ENCODE peak calls at places on chromosomes 6 and 20, in seven cellular contexts. One of them, this sample, is unnamed.

GRCh38 chr6:160733045-160733646 is 31.1 kb downstream of the PLG start:
- DNase-seq in fibroblast of mammary gland: peak
- DNase-seq in stimulated activated CD4-positive, alpha-beta T cell treated with anti-CD3 and anti-CD28 coated beads, Interleukin-1b, Interleukin-23, amount 100 ng/mL, for 4 hours: no peak
- DNase-seq in hypothalamus: no peak
- DNase-seq in A549: peak
- DNase-seq in effector CD4-positive, alpha-beta T cell: no peak
- DNase-seq in GM10248: peak
- DNase-seq in this sample: peak

GRCh38 chr20:8764289-8764962 is 304.5 kb upstream of the PLCB4 start:
- DNase-seq in fibroblast of mammary gland: no peak
- DNase-seq in stimulated activated CD4-positive, alpha-beta T cell treated with anti-CD3 and anti-CD28 coated beads, Interleukin-1b, Interleukin-23, amount 100 ng/mL, for 4 hours: no peak
- DNase-seq in hypothalamus: no peak
- DNase-seq in A549: no peak
- DNase-seq in effector CD4-positive, alpha-beta T cell: no peak
- DNase-seq in GM10248: no peak
- DNase-seq in this sample: peak

GRCh38 chr20:18712116-18712515 is 101.5 kb upstream of the SCP2D1 start:
- DNase-seq in fibroblast of mammary gland: peak
- DNase-seq in stimulated activated CD4-positive, alpha-beta T cell treated with anti-CD3 and anti-CD28 coated beads, Interleukin-1b, Interleukin-23, amount 100 ng/mL, for 4 hours: no peak
- DNase-seq in hypothalamus: no peak
- DNase-seq in A549: no peak
- DNase-seq in effector CD4-positive, alpha-beta T cell: no peak
- DNase-seq in GM10248: no peak
- DNase-seq in this sample: no peak

GRCh38 chr20:20505554-20505953 is 137.7 kb downstream of the INSM1 start:
- DNase-seq in fibroblast of mammary gland: no peak
- DNase-seq in stimulated activated CD4-positive, alpha-beta T cell treated with anti-CD3 and anti-CD28 coated beads, Interleukin-1b, Interleukin-23, amount 100 ng/mL, for 4 hours: no peak
- DNase-seq in hypothalamus: no peak
- DNase-seq in A549: no peak
- DNase-seq in effector CD4-positive, alpha-beta T cell: no peak
- DNase-seq in GM10248: peak
- DNase-seq in this sample: no peak

GRCh38 chr20:55530763-55531162 is 474.6 kb downstream of the CBLN4 start:
- DNase-seq in fibroblast of mammary gland: no peak
- DNase-seq in stimulated activated CD4-positive, alpha-beta T cell treated with anti-CD3 and anti-CD28 coated beads, Interleukin-1b, Interleukin-23, amount 100 ng/mL, for 4 hours: no peak
- DNase-seq in hypothalamus: no peak
- DNase-seq in A549: no peak
- DNase-seq in effector CD4-positive, alpha-beta T cell: no peak
- DNase-seq in GM10248: no peak
- DNase-seq in this sample: no peak

GRCh38 chr20:2470051-2470431 is 548 bp downstream of the SNRPB start:
- DNase-seq in fibroblast of mammary gland: peak
- DNase-seq in stimulated activated CD4-positive, alpha-beta T cell treated with anti-CD3 and anti-CD28 coated beads, Interleukin-1b, Interleukin-23, amount 100 ng/mL, for 4 hours: peak
- DNase-seq in hypothalamus: no peak
- DNase-seq in A549: peak
- DNase-seq in effector CD4-positive, alpha-beta T cell: peak
- DNase-seq in GM10248: peak
- DNase-seq in this sample: peak

GRCh38 chr6:121522265-121522664 is 86.8 kb downstream of the GJA1 start:
- DNase-seq in fibroblast of mammary gland: peak
- DNase-seq in stimulated activated CD4-positive, alpha-beta T cell treated with anti-CD3 and anti-CD28 coated beads, Interleukin-1b, Interleukin-23, amount 100 ng/mL, for 4 hours: no peak
- DNase-seq in hypothalamus: no peak
- DNase-seq in A549: peak
- DNase-seq in effector CD4-positive, alpha-beta T cell: no peak
- DNase-seq in GM10248: no peak
- DNase-seq in this sample: peak

GRCh38 chr20:48681201-48681881 is 146.5 kb downstream of the PREX1 start:
- DNase-seq in fibroblast of mammary gland: no peak
- DNase-seq in stimulated activated CD4-positive, alpha-beta T cell treated with anti-CD3 and anti-CD28 coated beads, Interleukin-1b, Interleukin-23, amount 100 ng/mL, for 4 hours: no peak
- DNase-seq in hypothalamus: no peak
- DNase-seq in A549: no peak
- DNase-seq in effector CD4-positive, alpha-beta T cell: no peak
- DNase-seq in GM10248: no peak
- DNase-seq in this sample: no peak

GRCh38 chr6:37525460-37526357 is 26.0 kb upstream of the CCDC167 start:
- DNase-seq in fibroblast of mammary gland: peak
- DNase-seq in stimulated activated CD4-positive, alpha-beta T cell treated with anti-CD3 and anti-CD28 coated beads, Interleukin-1b, Interleukin-23, amount 100 ng/mL, for 4 hours: no peak
- DNase-seq in hypothalamus: no peak
- DNase-seq in A549: no peak
- DNase-seq in effector CD4-positive, alpha-beta T cell: no peak
- DNase-seq in GM10248: peak
- DNase-seq in this sample: peak

GRCh38 chr6:34236423-34237315 is at the start of gene HMGA1:
- DNase-seq in fibroblast of mammary gland: peak
- DNase-seq in stimulated activated CD4-positive, alpha-beta T cell treated with anti-CD3 and anti-CD28 coated beads, Interleukin-1b, Interleukin-23, amount 100 ng/mL, for 4 hours: peak
- DNase-seq in hypothalamus: peak
- DNase-seq in A549: peak
- DNase-seq in effector CD4-positive, alpha-beta T cell: peak
- DNase-seq in GM10248: peak
- DNase-seq in this sample: peak

GRCh38 chr20:62898093-62898964 is 28.0 kb downstream of the DIDO1 start:
- DNase-seq in fibroblast of mammary gland: no peak
- DNase-seq in stimulated activated CD4-positive, alpha-beta T cell treated with anti-CD3 and anti-CD28 coated beads, Interleukin-1b, Interleukin-23, amount 100 ng/mL, for 4 hours: no peak
- DNase-seq in hypothalamus: no peak
- DNase-seq in A549: no peak
- DNase-seq in effector CD4-positive, alpha-beta T cell: no peak
- DNase-seq in GM10248: no peak
- DNase-seq in this sample: no peak

GRCh38 chr6:37965964-37966676 is 146.6 kb downstream of the ZFAND3 start:
- DNase-seq in fibroblast of mammary gland: peak
- DNase-seq in stimulated activated CD4-positive, alpha-beta T cell treated with anti-CD3 and anti-CD28 coated beads, Interleukin-1b, Interleukin-23, amount 100 ng/mL, for 4 hours: no peak
- DNase-seq in hypothalamus: no peak
- DNase-seq in A549: peak
- DNase-seq in effector CD4-positive, alpha-beta T cell: no peak
- DNase-seq in GM10248: no peak
- DNase-seq in this sample: peak

GRCh38 chr20:58102252-58102651 is 126.2 kb downstream of the ANKRD60 start:
- DNase-seq in fibroblast of mammary gland: no peak
- DNase-seq in stimulated activated CD4-positive, alpha-beta T cell treated with anti-CD3 and anti-CD28 coated beads, Interleukin-1b, Interleukin-23, amount 100 ng/mL, for 4 hours: no peak
- DNase-seq in hypothalamus: no peak
- DNase-seq in A549: no peak
- DNase-seq in effector CD4-positive, alpha-beta T cell: no peak
- DNase-seq in GM10248: no peak
- DNase-seq in this sample: no peak

GRCh38 chr6:37280162-37280895 is 22.4 kb upstream of the TMEM217 start:
- DNase-seq in fibroblast of mammary gland: no peak
- DNase-seq in stimulated activated CD4-positive, alpha-beta T cell treated with anti-CD3 and anti-CD28 coated beads, Interleukin-1b, Interleukin-23, amount 100 ng/mL, for 4 hours: no peak
- DNase-seq in hypothalamus: no peak
- DNase-seq in A549: no peak
- DNase-seq in effector CD4-positive, alpha-beta T cell: no peak
- DNase-seq in GM10248: no peak
- DNase-seq in this sample: no peak

GRCh38 chr6:84422380-84422968 is 195.0 kb upstream of the CEP162 start:
- DNase-seq in fibroblast of mammary gland: peak
- DNase-seq in stimulated activated CD4-positive, alpha-beta T cell treated with anti-CD3 and anti-CD28 coated beads, Interleukin-1b, Interleukin-23, amount 100 ng/mL, for 4 hours: no peak
- DNase-seq in hypothalamus: no peak
- DNase-seq in A549: peak
- DNase-seq in effector CD4-positive, alpha-beta T cell: no peak
- DNase-seq in GM10248: peak
- DNase-seq in this sample: peak

GRCh38 chr6:30154709-30155521 is 6.1 kb downstream of the TRIM10 start:
- DNase-seq in fibroblast of mammary gland: peak
- DNase-seq in stimulated activated CD4-positive, alpha-beta T cell treated with anti-CD3 and anti-CD28 coated beads, Interleukin-1b, Interleukin-23, amount 100 ng/mL, for 4 hours: no peak
- DNase-seq in hypothalamus: no peak
- DNase-seq in A549: peak
- DNase-seq in effector CD4-positive, alpha-beta T cell: no peak
- DNase-seq in GM10248: no peak
- DNase-seq in this sample: peak

GRCh38 chr6:23266536-23266935 is 697.2 kb downstream of the HDGFL1 start:
- DNase-seq in fibroblast of mammary gland: no peak
- DNase-seq in stimulated activated CD4-positive, alpha-beta T cell treated with anti-CD3 and anti-CD28 coated beads, Interleukin-1b, Interleukin-23, amount 100 ng/mL, for 4 hours: no peak
- DNase-seq in hypothalamus: no peak
- DNase-seq in A549: no peak
- DNase-seq in effector CD4-positive, alpha-beta T cell: no peak
- DNase-seq in GM10248: no peak
- DNase-seq in this sample: no peak

GRCh38 chr20:48490976-48491657 is 336.7 kb downstream of the PREX1 start:
- DNase-seq in fibroblast of mammary gland: no peak
- DNase-seq in stimulated activated CD4-positive, alpha-beta T cell treated with anti-CD3 and anti-CD28 coated beads, Interleukin-1b, Interleukin-23, amount 100 ng/mL, for 4 hours: no peak
- DNase-seq in hypothalamus: no peak
- DNase-seq in A549: no peak
- DNase-seq in effector CD4-positive, alpha-beta T cell: no peak
- DNase-seq in GM10248: no peak
- DNase-seq in this sample: no peak

GRCh38 chr20:44552950-44553908 is 29.1 kb upstream of the PKIG start:
- DNase-seq in fibroblast of mammary gland: peak
- DNase-seq in stimulated activated CD4-positive, alpha-beta T cell treated with anti-CD3 and anti-CD28 coated beads, Interleukin-1b, Interleukin-23, amount 100 ng/mL, for 4 hours: no peak
- DNase-seq in hypothalamus: no peak
- DNase-seq in A549: peak
- DNase-seq in effector CD4-positive, alpha-beta T cell: no peak
- DNase-seq in GM10248: no peak
- DNase-seq in this sample: peak

GRCh38 chr6:8082954-8083858 is 19.0 kb upstream of the BLOC1S5 start:
- DNase-seq in fibroblast of mammary gland: peak
- DNase-seq in stimulated activated CD4-positive, alpha-beta T cell treated with anti-CD3 and anti-CD28 coated beads, Interleukin-1b, Interleukin-23, amount 100 ng/mL, for 4 hours: no peak
- DNase-seq in hypothalamus: no peak
- DNase-seq in A549: peak
- DNase-seq in effector CD4-positive, alpha-beta T cell: no peak
- DNase-seq in GM10248: no peak
- DNase-seq in this sample: peak

GRCh38 chr20:4012631-4013030 is 2.7 kb downstream of the RNF24 start:
- DNase-seq in fibroblast of mammary gland: peak
- DNase-seq in stimulated activated CD4-positive, alpha-beta T cell treated with anti-CD3 and anti-CD28 coated beads, Interleukin-1b, Interleukin-23, amount 100 ng/mL, for 4 hours: no peak
- DNase-seq in hypothalamus: no peak
- DNase-seq in A549: no peak
- DNase-seq in effector CD4-positive, alpha-beta T cell: no peak
- DNase-seq in GM10248: no peak
- DNase-seq in this sample: peak

GRCh38 chr20:32969356-32970114 is 34.7 kb downstream of the SUN5 start:
- DNase-seq in fibroblast of mammary gland: no peak
- DNase-seq in stimulated activated CD4-positive, alpha-beta T cell treated with anti-CD3 and anti-CD28 coated beads, Interleukin-1b, Interleukin-23, amount 100 ng/mL, for 4 hours: no peak
- DNase-seq in hypothalamus: no peak
- DNase-seq in A549: no peak
- DNase-seq in effector CD4-positive, alpha-beta T cell: no peak
- DNase-seq in GM10248: peak
- DNase-seq in this sample: no peak

GRCh38 chr6:160534050-160534696 is 129.9 kb downstream of the LPA start:
- DNase-seq in fibroblast of mammary gland: peak
- DNase-seq in stimulated activated CD4-positive, alpha-beta T cell treated with anti-CD3 and anti-CD28 coated beads, Interleukin-1b, Interleukin-23, amount 100 ng/mL, for 4 hours: peak
- DNase-seq in hypothalamus: peak
- DNase-seq in A549: peak
- DNase-seq in effector CD4-positive, alpha-beta T cell: peak
- DNase-seq in GM10248: peak
- DNase-seq in this sample: peak

GRCh38 chr6:167913699-167914098 is 83.8 kb upstream of the KIF25 start:
- DNase-seq in fibroblast of mammary gland: no peak
- DNase-seq in stimulated activated CD4-positive, alpha-beta T cell treated with anti-CD3 and anti-CD28 coated beads, Interleukin-1b, Interleukin-23, amount 100 ng/mL, for 4 hours: no peak
- DNase-seq in hypothalamus: no peak
- DNase-seq in A549: no peak
- DNase-seq in effector CD4-positive, alpha-beta T cell: no peak
- DNase-seq in GM10248: no peak
- DNase-seq in this sample: no peak

GRCh38 chr20:4544765-4545164 is 176.9 kb upstream of the PRND start:
- DNase-seq in fibroblast of mammary gland: peak
- DNase-seq in stimulated activated CD4-positive, alpha-beta T cell treated with anti-CD3 and anti-CD28 coated beads, Interleukin-1b, Interleukin-23, amount 100 ng/mL, for 4 hours: no peak
- DNase-seq in hypothalamus: no peak
- DNase-seq in A549: no peak
- DNase-seq in effector CD4-positive, alpha-beta T cell: no peak
- DNase-seq in GM10248: no peak
- DNase-seq in this sample: peak

GRCh38 chr6:50128420-50129005 is 78.8 kb upstream of the DEFB112 start:
- DNase-seq in fibroblast of mammary gland: peak
- DNase-seq in stimulated activated CD4-positive, alpha-beta T cell treated with anti-CD3 and anti-CD28 coated beads, Interleukin-1b, Interleukin-23, amount 100 ng/mL, for 4 hours: no peak
- DNase-seq in hypothalamus: no peak
- DNase-seq in A549: peak
- DNase-seq in effector CD4-positive, alpha-beta T cell: no peak
- DNase-seq in GM10248: no peak
- DNase-seq in this sample: peak

GRCh38 chr6:37942606-37943376 is 123.3 kb downstream of the ZFAND3 start:
- DNase-seq in fibroblast of mammary gland: no peak
- DNase-seq in stimulated activated CD4-positive, alpha-beta T cell treated with anti-CD3 and anti-CD28 coated beads, Interleukin-1b, Interleukin-23, amount 100 ng/mL, for 4 hours: no peak
- DNase-seq in hypothalamus: no peak
- DNase-seq in A549: no peak
- DNase-seq in effector CD4-positive, alpha-beta T cell: no peak
- DNase-seq in GM10248: no peak
- DNase-seq in this sample: no peak

GRCh38 chr6:3438190-3439167 is 18.4 kb downstream of the SLC22A23 start:
- DNase-seq in fibroblast of mammary gland: peak
- DNase-seq in stimulated activated CD4-positive, alpha-beta T cell treated with anti-CD3 and anti-CD28 coated beads, Interleukin-1b, Interleukin-23, amount 100 ng/mL, for 4 hours: no peak
- DNase-seq in hypothalamus: no peak
- DNase-seq in A549: peak
- DNase-seq in effector CD4-positive, alpha-beta T cell: no peak
- DNase-seq in GM10248: no peak
- DNase-seq in this sample: peak

GRCh38 chr6:167851349-167851952 is 24.7 kb downstream of the AFDN start:
- DNase-seq in fibroblast of mammary gland: no peak
- DNase-seq in stimulated activated CD4-positive, alpha-beta T cell treated with anti-CD3 and anti-CD28 coated beads, Interleukin-1b, Interleukin-23, amount 100 ng/mL, for 4 hours: no peak
- DNase-seq in hypothalamus: no peak
- DNase-seq in A549: no peak
- DNase-seq in effector CD4-positive, alpha-beta T cell: no peak
- DNase-seq in GM10248: no peak
- DNase-seq in this sample: no peak

GRCh38 chr6:151081658-151082057 is 158.1 kb upstream of the AKAP12 start:
- DNase-seq in fibroblast of mammary gland: no peak
- DNase-seq in stimulated activated CD4-positive, alpha-beta T cell treated with anti-CD3 and anti-CD28 coated beads, Interleukin-1b, Interleukin-23, amount 100 ng/mL, for 4 hours: no peak
- DNase-seq in hypothalamus: no peak
- DNase-seq in A549: no peak
- DNase-seq in effector CD4-positive, alpha-beta T cell: no peak
- DNase-seq in GM10248: no peak
- DNase-seq in this sample: peak

GRCh38 chr6:18269253-18269652 is 4.9 kb upstream of the DEK start:
- DNase-seq in fibroblast of mammary gland: peak
- DNase-seq in stimulated activated CD4-positive, alpha-beta T cell treated with anti-CD3 and anti-CD28 coated beads, Interleukin-1b, Interleukin-23, amount 100 ng/mL, for 4 hours: no peak
- DNase-seq in hypothalamus: no peak
- DNase-seq in A549: no peak
- DNase-seq in effector CD4-positive, alpha-beta T cell: no peak
- DNase-seq in GM10248: peak
- DNase-seq in this sample: no peak

GRCh38 chr6:105740946-105741605 is 338.2 kb upstream of the PREP start:
- DNase-seq in fibroblast of mammary gland: peak
- DNase-seq in stimulated activated CD4-positive, alpha-beta T cell treated with anti-CD3 and anti-CD28 coated beads, Interleukin-1b, Interleukin-23, amount 100 ng/mL, for 4 hours: no peak
- DNase-seq in hypothalamus: no peak
- DNase-seq in A549: no peak
- DNase-seq in effector CD4-positive, alpha-beta T cell: no peak
- DNase-seq in GM10248: no peak
- DNase-seq in this sample: no peak